ENCODE peak calls at places on chromosomes 6 and 20, in five cellular contexts. U is left ventricle myocardium inferior, Z is lung, W is heart left ventricle, N is RWPE1. I is an unnamed sample.

GRCh38 chr6:139820191-139820590 is 445.7 kb upstream of the CITED2 start:
- DNase-seq in Z (no peak), W (no peak), N (peak), U (no peak), I (no peak)

GRCh38 chr6:15987569-15987968 is 141.3 kb upstream of the MYLIP start:
- DNase-seq in U (no peak), W (no peak), Z (no peak), N (no peak), I (no peak)

GRCh38 chr6:31158863-31159855 is 770 bp downstream of the TCF19 start:
- DNase-seq in W (no peak), Z (no peak), U (no peak), N (peak), I (no peak)

GRCh38 chr20:44253528-44253927 is 6.4 kb downstream of the GDAP1L1 start:
- DNase-seq in N (no peak), U (no peak), W (no peak), Z (no peak), I (no peak)

GRCh38 chr6:36780517-36781210 is 58.6 kb downstream of the CPNE5 start:
- DNase-seq in N (no peak), Z (peak), U (no peak), W (no peak), I (no peak)

GRCh38 chr20:23100754-23101107 is 14.6 kb upstream of the CD93 start:
- DNase-seq in N (no peak), U (no peak), Z (no peak), W (no peak), I (no peak)

GRCh38 chr20:44967207-44967807 is 995 bp downstream of the STK4 start:
- DNase-seq in W (no peak), N (peak), U (no peak), Z (no peak), I (no peak)

GRCh38 chr20:8305449-8305978 is 173.4 kb downstream of the PLCB1 start:
- DNase-seq in U (peak), W (no peak), Z (peak), N (peak), I (peak)

GRCh38 chr20:33668087-33668790 is 1.5 kb downstream of the ACTL10 start:
- DNase-seq in W (peak), U (peak), N (peak), Z (peak), I (peak)

GRCh38 chr20:35151739-35152138 is 4.6 kb upstream of the EDEM2 start:
- DNase-seq in W (no peak), Z (no peak), N (no peak), U (no peak), I (peak)

GRCh38 chr20:60063739-60064138 is 105.5 kb downstream of the CDH26 start:
- DNase-seq in Z (no peak), W (no peak), N (no peak), U (no peak), I (no peak)

GRCh38 chr6:54893818-54894217 is 47.2 kb downstream of the FAM83B start:
- DNase-seq in U (no peak), N (no peak), W (no peak), Z (no peak), I (no peak)

GRCh38 chr20:19966840-19967239 is 50.3 kb upstream of the NAA20 start:
- DNase-seq in Z (no peak), W (no peak), N (no peak), U (no peak), I (no peak)

GRCh38 chr20:36802326-36803223 is 29.0 kb upstream of the DSN1 start:
- DNase-seq in Z (no peak), U (no peak), N (no peak), W (no peak), I (no peak)

GRCh38 chr6:32194825-32195651 is 2.6 kb upstream of the GPSM3 start:
- DNase-seq in N (peak), U (no peak), Z (no peak), W (peak), I (no peak)

GRCh38 chr6:11711644-11711993 is 67.0 kb downstream of the ADTRP start:
- DNase-seq in N (no peak), Z (no peak), U (no peak), W (no peak), I (no peak)

GRCh38 chr20:45012682-45013302 is 46.5 kb downstream of the STK4 start:
- DNase-seq in N (peak), U (no peak), W (no peak), Z (no peak), I (no peak)

GRCh38 chr6:129312865-129313264 is 397.1 kb downstream of the ARHGAP18 start:
- DNase-seq in Z (no peak), U (no peak), W (peak), N (peak), I (no peak)

GRCh38 chr6:34143884-34144580 is 1.9 kb downstream of the GRM4 start:
- DNase-seq in N (no peak), U (no peak), W (no peak), Z (no peak), I (no peak)

GRCh38 chr6:113457156-113457555 is 400.0 kb upstream of the MARCKS start:
- DNase-seq in Z (no peak), U (no peak), W (no peak), N (no peak), I (no peak)

GRCh38 chr20:38680492-38681118 is 43.7 kb upstream of the SLC32A1 start:
- DNase-seq in Z (no peak), U (no peak), N (peak), W (no peak), I (no peak)

GRCh38 chr20:43528258-43528875 is 20.9 kb downstream of the L3MBTL1 start:
- DNase-seq in N (no peak), W (no peak), Z (no peak), U (no peak), I (no peak)

GRCh38 chr6:114445846-114446245 is 103.0 kb upstream of the HS3ST5 start:
- DNase-seq in U (no peak), Z (no peak), N (no peak), W (no peak), I (no peak)

GRCh38 chr20:53365676-53366075 is 228.0 kb downstream of the ZNF217 start:
- DNase-seq in U (no peak), Z (no peak), W (no peak), N (no peak), I (no peak)

GRCh38 chr20:17629025-17629424 is 53.0 kb downstream of the RRBP1 start:
- DNase-seq in W (no peak), Z (no peak), U (no peak), N (no peak), I (no peak)

GRCh38 chr20:62808211-62808865 is 3.7 kb downstream of the OGFR start:
- DNase-seq in W (peak), U (peak), N (peak), Z (peak), I (peak)

GRCh38 chr6:35850209-35850608 is 45.1 kb downstream of the LHFPL5 start:
- DNase-seq in U (no peak), W (no peak), N (no peak), Z (no peak), I (no peak)

GRCh38 chr6:83252717-83253116 is 59.6 kb downstream of the RWDD2A start:
- DNase-seq in Z (no peak), N (peak), U (no peak), W (no peak), I (no peak)

GRCh38 chr6:28707387-28708282 is 182.0 kb downstream of the GPX5 start:
- DNase-seq in Z (no peak), U (no peak), W (no peak), N (no peak), I (no peak)

GRCh38 chr6:56531839-56532595 is 110.7 kb downstream of the DST start:
- DNase-seq in N (no peak), W (no peak), U (no peak), Z (no peak), I (no peak)

GRCh38 chr6:1678201-1678600 is 68.5 kb downstream of the FOXC1 start:
- DNase-seq in U (no peak), N (no peak), W (no peak), Z (no peak), I (no peak)

GRCh38 chr6:83193747-83194582 is 808 bp downstream of the RWDD2A start:
- DNase-seq in Z (peak), U (peak), W (peak), N (peak), I (peak)

GRCh38 chr6:33923857-33924514 is 120.2 kb upstream of the MLN start:
- DNase-seq in N (no peak), U (no peak), W (no peak), Z (no peak), I (no peak)

GRCh38 chr6:35161265-35161664 is 20.1 kb upstream of the TCP11 start:
- DNase-seq in U (no peak), W (no peak), N (no peak), Z (no peak), I (no peak)

GRCh38 chr6:144659735-144660246 is 374.7 kb downstream of the UTRN start:
- DNase-seq in Z (no peak), W (no peak), U (no peak), N (no peak), I (no peak)

GRCh38 chr20:59441860-59442810 is 141.7 kb downstream of the EDN3 start:
- DNase-seq in U (no peak), W (no peak), Z (no peak), N (no peak), I (no peak)

GRCh38 chr20:37316116-37316774 is 26.8 kb downstream of the MANBAL start:
- DNase-seq in N (no peak), U (no peak), Z (no peak), W (no peak), I (no peak)

GRCh38 chr20:40532103-40532502 is 156.9 kb downstream of the MAFB start:
- DNase-seq in N (no peak), U (no peak), W (no peak), Z (no peak), I (no peak)

GRCh38 chr6:158825951-158826306 is 6.8 kb upstream of the EZR start:
- DNase-seq in U (peak), Z (no peak), W (peak), N (no peak), I (no peak)

GRCh38 chr6:56663344-56663743 is 20.7 kb upstream of the DST start:
- DNase-seq in Z (no peak), W (no peak), N (peak), U (no peak), I (no peak)

GRCh38 chr6:89500486-89501020 is 67.6 kb downstream of the ANKRD6 start:
- DNase-seq in W (no peak), U (no peak), N (no peak), Z (no peak), I (no peak)
- H3K27ac ChIP-seq in W (no peak), U (no peak), N (no peak), Z (no peak), I (no peak)

GRCh38 chr6:44249082-44249748 is 2.3 kb downstream of the HSP90AB1 start:
- DNase-seq in W (no peak), N (no peak), U (no peak), Z (no peak), I (no peak)

GRCh38 chr6:44248579-44248978 is 1.7 kb downstream of the HSP90AB1 start:
- DNase-seq in W (no peak), Z (no peak), U (no peak), N (no peak), I (no peak)

GRCh38 chr6:44251576-44252524 is 4.9 kb downstream of the HSP90AB1 start:
- DNase-seq in W (no peak), Z (no peak), U (no peak), N (no peak), I (no peak)

GRCh38 chr6:44250718-44251123 is 3.8 kb downstream of the HSP90AB1 start:
- DNase-seq in Z (no peak), U (no peak), W (no peak), N (no peak), I (no peak)

DNA sequence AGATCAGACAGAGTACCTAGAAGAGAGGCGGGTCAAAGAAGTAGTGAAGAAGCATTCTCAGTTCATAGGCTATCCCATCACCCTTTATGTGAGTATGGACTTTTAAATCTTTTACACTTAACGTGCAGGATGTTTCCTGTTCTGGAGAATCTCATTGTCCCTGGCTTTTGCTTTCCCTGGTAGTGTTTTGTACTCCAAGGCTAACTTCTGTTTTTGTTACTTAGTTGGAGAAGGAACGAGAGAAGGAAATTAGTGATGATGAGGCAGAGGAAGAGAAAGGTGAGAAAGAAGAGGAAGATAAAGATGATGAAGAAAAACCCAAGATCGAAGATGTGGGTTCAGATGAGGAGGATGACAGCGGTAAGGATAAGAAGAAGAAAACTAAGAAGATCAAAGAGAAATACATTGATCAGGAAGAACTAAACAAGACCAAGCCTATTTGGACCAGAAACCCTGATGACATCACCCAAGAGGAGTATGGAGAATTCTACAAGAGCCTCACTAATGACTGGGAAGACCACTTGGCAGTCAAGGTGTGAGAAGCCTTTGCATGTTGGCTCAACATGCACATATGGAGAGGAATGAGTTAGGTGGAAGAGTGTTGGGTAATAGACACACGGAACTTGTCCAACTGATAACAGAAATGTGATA is 3.3 kb downstream of the HSP90AB1 start:
- DNase-seq in N (no peak), W (no peak), Z (no peak), U (no peak), I (no peak)
- H3K27ac ChIP-seq in N (no peak), W (no peak), Z (no peak), U (peak), I (no peak)

GRCh38 chr6:90190752-90191393 is 105.8 kb downstream of the BACH2 start:
- DNase-seq in W (no peak), N (no peak), Z (no peak), U (no peak), I (no peak)
- H3K27ac ChIP-seq in W (no peak), N (no peak), Z (no peak), U (no peak), I (no peak)

DNA sequence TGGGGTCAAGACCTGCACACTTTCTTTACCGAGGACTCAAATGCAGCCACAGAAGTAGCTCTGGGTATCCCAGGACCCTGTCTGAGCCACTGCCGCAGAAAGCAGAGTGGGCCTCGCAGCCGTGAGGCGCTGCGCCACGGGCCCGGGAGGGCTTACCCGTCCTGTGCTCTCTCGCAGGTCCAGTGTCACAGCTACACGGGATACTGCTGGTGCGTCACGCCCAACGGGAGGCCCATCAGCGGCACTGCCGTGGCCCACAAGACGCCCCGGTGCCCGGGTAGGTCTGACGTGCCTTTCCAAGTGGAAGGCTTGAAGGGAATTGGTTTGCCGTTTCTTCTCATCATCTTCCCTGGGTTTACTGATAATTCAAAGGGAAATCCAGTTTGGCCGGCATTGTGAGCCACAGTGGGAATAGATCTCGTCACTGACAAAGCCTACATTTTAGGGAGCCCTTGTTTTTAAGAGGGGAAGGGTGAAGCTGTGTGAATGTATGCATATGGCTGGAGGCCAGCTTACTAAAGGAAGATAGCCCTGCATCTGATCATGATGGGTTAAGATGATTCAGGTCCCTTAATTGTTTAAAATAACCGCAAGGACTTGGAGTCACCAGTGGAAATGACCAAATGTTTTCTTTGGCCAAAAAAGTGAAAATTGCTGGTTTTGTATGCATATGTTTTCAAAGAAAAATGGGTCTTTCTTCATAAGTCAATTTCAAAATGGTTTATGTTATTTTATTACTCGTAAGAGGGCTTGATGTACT is 86.6 kb downstream of the SMOC2 start:
- DNase-seq in W (no peak), N (no peak), Z (no peak), U (no peak), I (no peak)
- H3K27ac ChIP-seq in W (peak), N (no peak), Z (no peak), U (peak), I (peak)